ENCODE peak calls at places on chromosomes 1 and 21, in seven cellular contexts. B is erythroblast, I is tibial nerve, K is HCT116, R is IMR-90, O is Peyer's patch, T is body of pancreas. F is an unnamed sample.

GRCh38 chr1:25800538-25801377 is 765 bp downstream of the SELENON start:
- DNase-seq in B (no peak), I (no peak), K (no peak), R (no peak), O (no peak), T (no peak), F (no peak)

GRCh38 chr21:31334648-31335121 is 9.4 kb downstream of the TIAM1 start:
- DNase-seq in B (no peak), I (no peak), K (no peak), R (no peak), O (no peak), T (no peak), F (no peak)

GRCh38 chr1:51819810-51820209 is 58.7 kb downstream of the NRDC start:
- DNase-seq in B (no peak), I (no peak), K (no peak), R (peak; percentile 31), O (no peak), T (no peak), F (no peak)

GRCh38 chr1:35278886-35279554 is 10.5 kb downstream of the ZMYM4 start:
- DNase-seq in B (peak; percentile 23), I (no peak), K (no peak), R (peak; percentile 29), O (no peak), T (no peak), F (no peak)

GRCh38 chr1:38558055-38558454 is 301.5 kb downstream of the RRAGC start:
- DNase-seq in B (no peak), I (no peak), K (no peak), R (no peak), O (no peak), T (no peak), F (no peak)

GRCh38 chr21:16870116-16870515 is 642.7 kb upstream of the CXADR start:
- DNase-seq in B (no peak), I (no peak), K (no peak), R (peak; percentile 5), O (no peak), T (no peak), F (no peak)

GRCh38 chr1:184285401-184286087 is 101.3 kb upstream of the C1orf21 start:
- DNase-seq in B (no peak), I (no peak), K (no peak), R (no peak), O (no peak), T (no peak), F (no peak)

GRCh38 chr1:26212726-26213125 is 21.3 kb upstream of the CEP85 start:
- DNase-seq in B (no peak), I (no peak), K (no peak), R (no peak), O (no peak), T (no peak), F (no peak)

GRCh38 chr1:87176514-87176913 is 152.2 kb upstream of the LMO4 start:
- DNase-seq in B (no peak), I (no peak), K (no peak), R (no peak), O (no peak), T (no peak), F (no peak)

GRCh38 chr1:168301664-168302320 is 21.1 kb downstream of the TBX19 start:
- DNase-seq in B (no peak), I (no peak), K (peak; percentile 57), R (peak; percentile 61), O (no peak), T (no peak), F (peak; percentile 36)

GRCh38 chr1:167905182-167905581 is 8.8 kb downstream of the ADCY10 start:
- DNase-seq in B (no peak), I (no peak), K (no peak), R (peak; percentile 71), O (no peak), T (no peak), F (no peak)

GRCh38 chr1:5514519-5515183 is 477.6 kb downstream of the NPHP4 start:
- DNase-seq in B (peak; percentile 59), I (peak; percentile 74), K (peak; percentile 16), R (peak; percentile 7), O (peak; percentile 40), T (peak; percentile 78), F (peak; percentile 56)

GRCh38 chr21:16570196-16570595 is 840.4 kb downstream of the USP25 start:
- DNase-seq in B (no peak), I (no peak), K (no peak), R (peak; percentile 39), O (no peak), T (no peak), F (no peak)

GRCh38 chr1:185654199-185654951 is 79.8 kb upstream of the HMCN1 start:
- DNase-seq in B (no peak), I (no peak), K (no peak), R (peak; percentile 73), O (no peak), T (no peak), F (no peak)

GRCh38 chr1:185488673-185489311 is 171.7 kb upstream of the IVNS1ABP start:
- DNase-seq in B (no peak), I (no peak), K (no peak), R (no peak), O (no peak), T (peak; percentile 41), F (no peak)

GRCh38 chr21:42878993-42879787 is at the start of gene WDR4:
- DNase-seq in B (peak; percentile 99), I (peak; percentile 96), K (peak; percentile 93), R (peak; percentile 97), O (peak; percentile 93), T (peak; percentile 98), F (peak; percentile 99)
- TF ChIP-seq POLR2A in B (peak; percentile 96), I (peak; percentile 74), K (peak; percentile 95), R (peak; percentile 83), O (peak; percentile 94), T (peak; percentile 90), F (peak; percentile 97)

DNA sequence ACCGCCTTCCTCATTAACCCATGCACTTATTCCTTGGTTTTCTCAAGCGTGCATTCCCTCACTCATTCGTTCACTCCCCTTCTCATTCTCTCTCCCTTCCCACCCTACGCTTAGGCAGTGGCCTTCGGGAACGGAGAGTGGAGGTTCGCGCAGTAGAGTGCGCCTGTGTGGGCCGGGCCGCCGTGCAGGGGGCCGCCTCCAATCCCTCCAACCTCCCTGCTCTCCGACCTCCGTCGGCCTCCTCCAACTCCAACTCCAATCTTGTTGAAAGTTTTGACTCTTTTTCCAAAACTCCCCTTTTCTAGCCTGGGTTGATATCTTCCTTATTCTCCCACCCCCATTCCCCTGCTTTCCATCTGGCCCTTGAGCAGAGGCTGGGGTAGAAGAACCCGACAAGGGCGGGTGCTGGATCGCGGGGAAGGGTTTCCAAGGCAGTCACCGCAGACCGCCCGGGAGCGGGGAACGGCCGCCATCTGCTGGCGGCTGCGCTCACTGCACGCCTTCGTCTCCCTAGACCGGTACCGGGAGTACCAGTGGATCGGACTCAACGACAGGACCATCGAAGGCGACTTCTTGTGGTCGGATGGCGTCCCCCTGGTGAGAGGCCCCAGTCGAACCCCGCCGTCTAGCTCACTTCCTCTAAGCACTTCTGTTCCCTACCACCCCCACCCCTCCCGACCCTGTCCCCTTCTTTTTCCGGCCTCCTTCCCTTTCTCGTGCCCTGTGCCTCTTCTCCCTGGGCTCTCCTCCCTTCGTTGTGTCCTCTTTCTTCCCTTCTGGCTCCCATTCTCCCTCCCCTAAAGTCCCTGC is 15.4 kb downstream of the BCAN start:
- DNase-seq in B (peak; percentile 82), I (peak; percentile 79), K (no peak), R (peak; percentile 46), O (peak; percentile 63), T (peak; percentile 79), F (no peak)
- TF ChIP-seq POLR2A in B (no peak), I (no peak), K (no peak), R (no peak), O (no peak), T (no peak), F (no peak)

GRCh38 chr1:3779912-3780416 is 7.4 kb downstream of the SMIM1 start:
- DNase-seq in B (no peak), I (no peak), K (no peak), R (no peak), O (no peak), T (no peak), F (no peak)
- TF ChIP-seq POLR2A in B (peak; percentile 56), I (no peak), K (no peak), R (no peak), O (no peak), T (no peak), F (no peak)

GRCh38 chr1:16886860-16887605 is 8.7 kb upstream of the RNU1-2 start:
- DNase-seq in B (no peak), I (no peak), K (no peak), R (no peak), O (no peak), T (no peak), F (no peak)

GRCh38 chr1:16888806-16889178 is 7.0 kb upstream of the RNU1-2 start:
- DNase-seq in B (no peak), I (no peak), K (no peak), R (no peak), O (no peak), T (no peak), F (no peak)

GRCh38 chr1:16882995-16883394 is 12.8 kb upstream of the RNU1-2 start:
- DNase-seq in B (no peak), I (no peak), K (no peak), R (no peak), O (no peak), T (no peak), F (no peak)
- TF ChIP-seq POLR2A in B (no peak), I (no peak), K (no peak), R (no peak), O (no peak), T (no peak), F (no peak)

F was measured in H54.